ENCODE peak calls at places on chromosome 15, in five cellular contexts. G is PC-3, I is H1, Y is astrocyte, O is HCT116. C is an unnamed sample.

GRCh38 chr15:85482896-85483295 is 102.5 kb downstream of the AKAP13 start:
- DNase-seq in G (no peak), I (no peak), Y (peak; percentile 93), O (no peak), C (peak; percentile 29)

GRCh38 chr15:94282269-94283250 is 51.2 kb downstream of the MCTP2 start:
- DNase-seq in G (no peak), I (no peak), Y (peak; percentile 31), O (no peak), C (no peak)

GRCh38 chr15:68550498-68551295 is 28.1 kb upstream of the CORO2B start:
- DNase-seq in G (peak; percentile 75), I (peak; percentile 97), Y (peak; percentile 16), O (peak; percentile 48), C (peak; percentile 88)

GRCh38 chr15:74427607-74428441 is 5.9 kb downstream of the SEMA7A start:
- DNase-seq in G (no peak), I (no peak), Y (no peak), O (no peak), C (no peak)

GRCh38 chr15:64749167-64749566 is 26.2 kb downstream of the RBPMS2 start:
- DNase-seq in G (peak; percentile 69), I (no peak), Y (peak; percentile 79), O (no peak), C (peak; percentile 32)

GRCh38 chr15:92886229-92886628 is 13.9 kb upstream of the CHD2 start:
- DNase-seq in G (no peak), I (no peak), Y (no peak), O (no peak), C (no peak)

GRCh38 chr15:94131875-94132274 is 99.5 kb upstream of the MCTP2 start:
- DNase-seq in G (no peak), I (no peak), Y (no peak), O (no peak), C (no peak)

GRCh38 chr15:35047528-35047927 is 37.6 kb downstream of the NANOGP8 start:
- DNase-seq in G (no peak), I (no peak), Y (no peak), O (no peak), C (no peak)

GRCh38 chr15:48486228-48486627 is 155.0 kb downstream of the DUT start:
- DNase-seq in G (no peak), I (no peak), Y (peak; percentile 26), O (no peak), C (no peak)

GRCh38 chr15:53791616-53792015 is 32.2 kb upstream of the WDR72 start:
- DNase-seq in G (no peak), I (no peak), Y (no peak), O (no peak), C (no peak)

GRCh38 chr15:61685971-61686370 is 374.3 kb downstream of the VPS13C start:
- DNase-seq in G (no peak), I (no peak), Y (no peak), O (no peak), C (no peak)

DNA sequence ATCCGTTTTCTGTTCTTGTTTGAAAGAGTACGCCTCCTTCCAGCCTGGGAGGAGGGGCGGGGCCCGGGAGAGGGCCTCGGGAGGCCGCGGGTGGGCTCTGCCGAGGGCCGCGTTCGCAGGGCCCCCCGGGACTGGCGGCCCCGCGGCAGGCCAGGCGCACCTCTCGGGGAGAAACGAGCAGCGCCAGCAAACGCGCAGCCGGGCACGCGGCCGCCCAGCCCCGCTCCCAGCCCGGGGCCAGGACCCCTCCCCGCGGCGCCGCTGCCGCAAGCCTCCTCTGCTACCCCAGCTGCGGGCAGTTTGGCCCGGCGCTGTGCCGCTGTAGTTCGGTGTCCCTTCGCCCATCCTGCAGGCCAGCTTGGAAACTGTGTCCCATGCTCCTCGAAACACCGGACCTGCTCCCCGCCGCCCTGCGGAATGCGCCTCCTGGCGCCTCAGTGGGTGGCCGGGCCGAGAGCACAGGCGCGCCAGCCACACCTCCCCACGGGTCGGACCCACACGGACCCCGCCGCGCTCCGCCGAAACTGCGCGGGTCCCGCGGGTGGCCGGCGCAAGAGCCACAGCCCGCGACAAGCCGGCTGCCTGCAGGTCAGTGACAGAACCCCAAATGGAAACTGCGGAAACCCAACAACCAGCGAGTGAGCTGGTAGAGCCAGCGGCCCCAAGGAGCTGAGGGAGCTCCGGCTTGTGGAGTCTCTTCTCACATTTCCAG is 2.2 kb downstream of the OCA2 start:
- DNase-seq in G (no peak), I (peak; percentile 64), Y (no peak), O (no peak), C (peak; percentile 57)
- TF ChIP-seq CTCF in G (no peak), I (no peak), Y (no peak), O (no peak), C (no peak)

GRCh38 chr15:88705769-88706165 is 67.0 kb downstream of the ISG20 start:
- DNase-seq in G (no peak), I (no peak), Y (no peak), O (no peak), C (no peak)
- TF ChIP-seq EZH2 in G (no peak), I (no peak), Y (no peak), O (no peak), C (no peak)

DNA sequence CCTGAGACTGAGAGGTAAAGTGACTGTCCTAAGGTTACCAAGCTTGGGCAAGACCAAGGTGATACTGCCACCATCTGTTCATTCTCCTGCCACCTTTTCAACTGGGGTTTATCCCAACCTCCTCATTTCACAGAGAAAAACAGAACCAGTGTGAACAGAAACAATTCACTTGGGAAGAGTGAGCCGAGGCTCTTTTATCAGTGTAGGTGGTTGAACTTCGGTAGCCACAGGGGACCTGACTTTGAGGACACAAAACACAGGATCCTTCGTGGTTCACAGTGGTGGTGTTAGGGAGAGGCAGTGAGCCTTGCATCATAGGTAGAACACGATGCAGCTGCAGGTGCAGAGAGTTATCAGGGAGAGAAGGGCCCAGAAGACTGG is 72.8 kb upstream of the ICE2 start:
- DNase-seq in G (peak; percentile 52), I (no peak), Y (no peak), O (peak; percentile 3), C (no peak)
- TF ChIP-seq CTCF in G (peak; percentile 74), I (peak; percentile 31), Y (no peak), O (no peak), C (no peak)

DNA sequence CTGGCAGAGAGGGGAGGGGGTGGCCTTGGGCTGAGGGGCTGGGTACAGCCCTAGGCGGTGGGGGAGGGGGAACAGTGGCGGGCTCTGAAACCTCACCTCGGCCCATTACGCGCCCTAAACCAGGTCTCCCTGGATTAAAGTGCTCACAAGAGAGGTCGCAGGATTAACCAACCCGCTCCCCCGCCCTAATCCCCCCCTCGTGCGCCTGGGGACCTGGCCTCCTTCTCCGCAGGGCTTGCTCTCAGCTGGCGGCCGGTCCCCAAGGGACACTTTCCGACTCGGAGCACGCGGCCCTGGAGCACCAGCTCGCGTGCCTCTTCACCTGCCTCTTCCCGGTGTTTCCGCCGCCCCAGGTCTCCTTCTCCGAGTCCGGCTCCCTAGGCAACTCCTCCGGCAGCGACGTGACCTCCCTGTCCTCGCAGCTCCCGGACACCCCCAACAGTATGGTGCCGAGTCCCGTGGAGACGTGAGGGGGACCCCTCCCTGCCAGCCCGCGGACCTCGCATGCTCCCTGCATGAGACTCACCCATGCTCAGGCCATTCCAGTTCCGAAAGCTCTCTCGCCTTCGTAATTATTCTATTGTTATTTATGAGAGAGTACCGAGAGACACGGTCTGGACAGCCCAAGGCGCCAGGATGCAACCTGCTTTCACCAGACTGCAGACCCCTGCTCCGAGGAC is 4.9 kb downstream of the ISL2 start:
- DNase-seq in G (no peak), I (peak; percentile 76), Y (no peak), O (no peak), C (no peak)
- TF ChIP-seq EZH2 in G (no peak), I (no peak), Y (peak; percentile 83), O (no peak), C (peak; percentile 93)

C was measured in hepatocyte.